ENCODE peak calls at places on chromosomes 4 and X, in four cellular contexts. G is fibroblast of lung, V is adipocyte, C is PC-9. K is an unnamed sample. For H3K9me3 and H3K27me3, the result is how much of the 10 kb centered on the place peaks cover.

GRCh38 chr4:57100979-57101629 is 9.1 kb downstream of the IGFBP7 start:
- DNase-seq in G (no peak), V (peak), C (no peak), K (no peak)

GRCh38 chr4:33187035-33187434 is 2466.9 kb downstream of the PCDH7 start:
- DNase-seq in G (no peak), V (no peak), C (no peak), K (no peak)

GRCh38 chrX:154396948-154397887 is 959 bp upstream of the RPL10 start:
- DNase-seq in G (peak), V (peak), C (peak), K (peak)

GRCh38 chrX:109264878-109265277 is 217.0 kb downstream of the GUCY2F start:
- DNase-seq in G (no peak), V (no peak), C (no peak), K (no peak)

GRCh38 chrX:153410328-153410727 is 944 bp upstream of the ZFP92 start:
- DNase-seq in G (no peak), V (no peak), C (no peak), K (no peak)

GRCh38 chrX:25158635-25159034 is 142.9 kb upstream of the ARX start:
- DNase-seq in G (peak), V (no peak), C (no peak), K (peak)

GRCh38 chr4:103754844-103755243 is 35.1 kb upstream of the TACR3 start:
- DNase-seq in G (no peak), V (no peak), C (peak), K (peak)

GRCh38 chrX:132822634-132823012 is 135.8 kb downstream of the HS6ST2 start:
- DNase-seq in G (no peak), V (no peak), C (no peak), K (no peak)

GRCh38 chr4:122450847-122451246 is 5.7 kb downstream of the IL2 start:
- DNase-seq in G (peak), V (peak), C (no peak), K (no peak)

GRCh38 chr4:32203340-32203739 is 1483.2 kb downstream of the PCDH7 start:
- DNase-seq in G (no peak), V (no peak), C (no peak), K (no peak)

GRCh38 chr4:8192748-8193738 is 6.0 kb upstream of the SH3TC1 start:
- DNase-seq in G (peak), V (peak), C (no peak), K (peak)

GRCh38 chrX:114959729-114960128 is 57.7 kb downstream of the IL13RA2 start:
- DNase-seq in G (peak), V (peak), C (no peak), K (no peak)

GRCh38 chr4:64911846-64912245 is 502.6 kb upstream of the TECRL start:
- DNase-seq in G (no peak), V (no peak), C (no peak), K (no peak)

GRCh38 chr4:32831104-32831503 is 2110.9 kb downstream of the PCDH7 start:
- DNase-seq in G (no peak), V (no peak), C (no peak), K (no peak)

GRCh38 chrX:109635151-109635550 is 10.2 kb upstream of the KCNE5 start:
- DNase-seq in G (peak), V (peak), C (peak), K (no peak)

GRCh38 chr4:120829113-120829831 is 93.3 kb downstream of the PRDM5 start:
- DNase-seq in G (peak), V (peak), C (no peak), K (no peak)

GRCh38 chr4:138689182-138689546 is 326.4 kb upstream of the NOCT start:
- DNase-seq in G (peak), V (no peak), C (no peak), K (no peak)

GRCh38 chr4:152063301-152064235 is 302.8 kb upstream of the GATB start:
- DNase-seq in G (no peak), V (peak), C (no peak), K (peak)

GRCh38 chr4:8740666-8741395 is 130.8 kb downstream of the HMX1 start:
- DNase-seq in G (no peak), V (no peak), C (no peak), K (no peak)

GRCh38 chr4:10108391-10108790 is 8.2 kb downstream of the WDR1 start:
- DNase-seq in G (no peak), V (no peak), C (no peak), K (no peak)

GRCh38 chr4:121213940-121214339 is 49.8 kb upstream of the TNIP3 start:
- DNase-seq in G (no peak), V (no peak), C (no peak), K (no peak)

GRCh38 chrX:22081475-22082092 is 49.5 kb downstream of the PHEX start:
- DNase-seq in G (peak), V (peak), C (peak), K (peak)

GRCh38 chr4:7336732-7337131 is 98.0 kb downstream of the PSAPL1 start:
- DNase-seq in G (no peak), V (no peak), C (no peak), K (no peak)

GRCh38 chrX:70508296-70508911 is 63.8 kb downstream of the DLG3 start:
- DNase-seq in G (no peak), V (no peak), C (no peak), K (peak)

GRCh38 chrX:80556148-80556547 is 135.9 kb downstream of the TENT5D start:
- DNase-seq in G (no peak), V (no peak), C (no peak), K (no peak)

GRCh38 chr4:95415346-95415771 is 133.4 kb downstream of the UNC5C start:
- DNase-seq in G (peak), V (peak), C (no peak), K (no peak)

GRCh38 chr4:104909376-104909775 is 237.3 kb upstream of the TET2 start:
- DNase-seq in G (no peak), V (no peak), C (no peak), K (no peak)

GRCh38 chr4:54558889-54559682 is 98.7 kb upstream of the KIT start:
- DNase-seq in G (no peak), V (no peak), C (no peak), K (no peak)

GRCh38 chrX:47880927-47881326 is 44.2 kb downstream of the ZNF81 start:
- DNase-seq in G (no peak), V (no peak), C (no peak), K (no peak)

GRCh38 chr4:145098675-145099037 is 545 bp downstream of the ABCE1 start:
- DNase-seq in G (peak), V (peak), C (no peak), K (peak)

GRCh38 chr4:47836655-47837581 is 949 bp downstream of the CORIN start:
- DNase-seq in G (peak), V (peak), C (peak), K (peak)

GRCh38 chr4:41070516-41071281 is 143.6 kb downstream of the APBB2 start:
- DNase-seq in G (no peak), V (peak), C (no peak), K (no peak)

GRCh38 chr4:105631818-105632400 is 76.6 kb downstream of the INTS12 start:
- DNase-seq in G (no peak), V (peak), C (no peak), K (no peak)

GRCh38 chr4:188015025-188015778 is 19.6 kb downstream of the ZFP42 start:
- DNase-seq in G (no peak), V (no peak), C (peak), K (peak)

GRCh38 chr4:25860586-25861421 is 2.0 kb downstream of the SEL1L3 start:
- DNase-seq in G (peak), V (peak), C (no peak), K (no peak)
- H3K4me3 ChIP-seq in G (no peak), V (no peak), C (peak), K (peak)

GRCh38 chr4:52956691-52957090 is 94.6 kb downstream of the RASL11B start:
- DNase-seq in G (peak), V (no peak), C (no peak), K (no peak)

GRCh38 chr4:52959545-52959944 is 97.4 kb downstream of the RASL11B start:
- DNase-seq in G (peak), V (peak), C (no peak), K (no peak)

GRCh38 chr4:52958232-52958631 is 96.1 kb downstream of the RASL11B start:
- DNase-seq in G (peak), V (peak), C (no peak), K (no peak)

GRCh38 chr4:52957791-52958190 is 95.7 kb downstream of the RASL11B start:
- DNase-seq in G (peak), V (no peak), C (no peak), K (no peak)

DNA sequence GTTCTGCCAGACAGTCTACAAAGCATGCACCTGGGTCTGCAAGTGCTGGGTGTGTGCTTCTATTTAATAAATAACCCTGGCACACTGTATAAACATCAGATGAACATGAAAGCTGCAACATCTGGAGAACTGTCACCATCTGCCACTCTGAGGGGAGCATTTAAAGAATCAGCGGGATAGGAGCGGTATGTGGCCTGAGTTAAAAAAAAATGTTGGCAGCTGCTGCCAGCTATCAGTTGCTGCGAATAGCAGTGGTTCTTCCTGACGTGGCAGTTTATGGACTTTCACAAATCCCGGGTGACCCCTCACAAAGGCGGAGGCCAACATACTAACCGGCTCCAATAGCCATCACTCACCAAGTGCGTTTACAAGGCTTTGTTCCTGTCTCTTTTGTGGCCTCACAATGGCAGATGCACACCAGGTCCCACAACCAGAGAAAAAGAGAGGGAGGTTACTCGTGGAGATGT is 95.1 kb downstream of the RASL11B start:
- DNase-seq in G (peak), V (no peak), C (no peak), K (no peak)
- H3K9me3 ChIP-seq in G (under half), V (under half), C (under half), K (under half)

GRCh38 chrX:36683507-36683906 is 324.7 kb upstream of the FAM47C start:
- DNase-seq in G (no peak), V (no peak), C (no peak), K (no peak)
- H3K27me3 ChIP-seq in G (under half), V (under half), C (under half), K (under half)

GRCh38 chrX:69128573-69128972 is 36.7 kb downstream of the PJA1 start:
- DNase-seq in G (no peak), V (peak), C (no peak), K (peak)
- H3K4me3 ChIP-seq in G (peak), V (no peak), C (no peak), K (no peak)

DNA sequence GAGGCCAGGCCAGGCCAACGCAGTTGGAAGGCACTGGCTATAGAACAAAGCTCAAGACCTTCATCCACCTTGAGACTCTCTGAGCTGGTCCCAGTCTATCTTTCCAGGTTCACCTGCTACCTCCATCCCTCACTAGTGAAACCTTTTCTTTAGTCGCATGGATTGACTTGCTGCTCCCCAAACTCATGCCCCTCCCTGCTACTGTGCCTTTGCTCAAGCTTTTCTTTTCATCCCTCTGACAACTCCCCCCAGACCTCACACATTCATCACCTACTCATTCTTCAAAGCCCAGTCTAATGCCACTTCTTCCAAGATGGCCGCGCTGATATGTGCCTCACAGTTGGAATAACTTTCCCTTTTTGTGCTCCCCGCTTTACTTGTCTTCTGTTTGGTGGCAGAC is 58.0 kb downstream of the CNGA2 start:
- DNase-seq in G (no peak), V (no peak), C (no peak), K (no peak)
- H3K9me3 ChIP-seq in G (under half), V (under half), C (under half), K (under half)

K was measured in MG63.